ENCODE peak calls at places on chromosomes 6 and 20, in nine cellular contexts. F, R, L, S, B, D, P, Z and E are unnamed samples.

GRCh38 chr6:82416346-82416745 is 52.7 kb downstream of the TPBG start:
- DNase-seq in F (no peak), R (no peak), L (no peak), S (no peak), B (no peak), D (no peak), P (no peak), Z (no peak), E (no peak)

GRCh38 chr6:139161169-139161568 is 26.3 kb downstream of the HECA start:
- DNase-seq in F (peak; percentile 84), R (no peak), L (no peak), S (no peak), B (no peak), D (no peak), P (no peak), Z (no peak), E (peak; percentile 38)

GRCh38 chr6:30928677-30929076 is 3.3 kb downstream of the SFTA2 start:
- DNase-seq in F (no peak), R (no peak), L (no peak), S (no peak), B (no peak), D (no peak), P (no peak), Z (no peak), E (no peak)

GRCh38 chr20:1003920-1004697 is 2.0 kb upstream of the RSPO4 start:
- DNase-seq in F (no peak), R (no peak), L (no peak), S (no peak), B (no peak), D (no peak), P (no peak), Z (no peak), E (no peak)

GRCh38 chr6:21019614-21020013 is 485.4 kb downstream of the CDKAL1 start:
- DNase-seq in F (peak; percentile 57), R (no peak), L (no peak), S (no peak), B (no peak), D (no peak), P (no peak), Z (no peak), E (peak; percentile 48)

GRCh38 chr6:14784596-14785360 is 461.1 kb upstream of the JARID2 start:
- DNase-seq in F (no peak), R (no peak), L (no peak), S (peak; percentile 16), B (no peak), D (no peak), P (no peak), Z (no peak), E (no peak)

GRCh38 chr6:113654396-113654795 is 202.7 kb upstream of the MARCKS start:
- DNase-seq in F (peak; percentile 48), R (peak; percentile 84), L (peak; percentile 39), S (no peak), B (no peak), D (peak; percentile 87), P (no peak), Z (no peak), E (no peak)

GRCh38 chr20:58854638-58855471 is 2.3 kb downstream of the GNAS start:
- DNase-seq in F (no peak), R (no peak), L (no peak), S (no peak), B (no peak), D (no peak), P (no peak), Z (no peak), E (no peak)

GRCh38 chr20:50438986-50439407 is 71.2 kb upstream of the PTPN1 start:
- DNase-seq in F (peak; percentile 57), R (no peak), L (no peak), S (no peak), B (no peak), D (peak; percentile 97), P (no peak), Z (no peak), E (peak; percentile 59)

GRCh38 chr6:52877168-52877567 is 32.3 kb downstream of the GSTA3 start:
- DNase-seq in F (peak; percentile 92), R (no peak), L (no peak), S (no peak), B (no peak), D (peak; percentile 51), P (no peak), Z (no peak), E (peak; percentile 95)

GRCh38 chr20:2385496-2385895 is 4.8 kb downstream of the TGM6 start:
- DNase-seq in F (no peak), R (no peak), L (no peak), S (no peak), B (no peak), D (no peak), P (no peak), Z (no peak), E (no peak)

GRCh38 chr20:2387580-2387979 is 6.9 kb downstream of the TGM6 start:
- DNase-seq in F (no peak), R (no peak), L (no peak), S (no peak), B (no peak), D (no peak), P (no peak), Z (no peak), E (no peak)

GRCh38 chr20:2385026-2385425 is 4.3 kb downstream of the TGM6 start:
- DNase-seq in F (no peak), R (no peak), L (no peak), S (no peak), B (no peak), D (no peak), P (no peak), Z (no peak), E (no peak)

GRCh38 chr20:2387180-2387577 is 6.5 kb downstream of the TGM6 start:
- DNase-seq in F (peak; percentile 26), R (no peak), L (peak; percentile 25), S (peak; percentile 45), B (no peak), D (peak; percentile 65), P (peak; percentile 60), Z (no peak), E (peak; percentile 50)

GRCh38 chr20:2386516-2387179 is 5.9 kb downstream of the TGM6 start:
- DNase-seq in F (no peak), R (no peak), L (no peak), S (no peak), B (no peak), D (peak; percentile 94), P (no peak), Z (no peak), E (peak; percentile 25)
- TF ChIP-seq CTCF in F (no peak), R (no peak), L (no peak), S (no peak), B (no peak), D (no peak), P (no peak), Z (no peak), E (no peak)

DNA sequence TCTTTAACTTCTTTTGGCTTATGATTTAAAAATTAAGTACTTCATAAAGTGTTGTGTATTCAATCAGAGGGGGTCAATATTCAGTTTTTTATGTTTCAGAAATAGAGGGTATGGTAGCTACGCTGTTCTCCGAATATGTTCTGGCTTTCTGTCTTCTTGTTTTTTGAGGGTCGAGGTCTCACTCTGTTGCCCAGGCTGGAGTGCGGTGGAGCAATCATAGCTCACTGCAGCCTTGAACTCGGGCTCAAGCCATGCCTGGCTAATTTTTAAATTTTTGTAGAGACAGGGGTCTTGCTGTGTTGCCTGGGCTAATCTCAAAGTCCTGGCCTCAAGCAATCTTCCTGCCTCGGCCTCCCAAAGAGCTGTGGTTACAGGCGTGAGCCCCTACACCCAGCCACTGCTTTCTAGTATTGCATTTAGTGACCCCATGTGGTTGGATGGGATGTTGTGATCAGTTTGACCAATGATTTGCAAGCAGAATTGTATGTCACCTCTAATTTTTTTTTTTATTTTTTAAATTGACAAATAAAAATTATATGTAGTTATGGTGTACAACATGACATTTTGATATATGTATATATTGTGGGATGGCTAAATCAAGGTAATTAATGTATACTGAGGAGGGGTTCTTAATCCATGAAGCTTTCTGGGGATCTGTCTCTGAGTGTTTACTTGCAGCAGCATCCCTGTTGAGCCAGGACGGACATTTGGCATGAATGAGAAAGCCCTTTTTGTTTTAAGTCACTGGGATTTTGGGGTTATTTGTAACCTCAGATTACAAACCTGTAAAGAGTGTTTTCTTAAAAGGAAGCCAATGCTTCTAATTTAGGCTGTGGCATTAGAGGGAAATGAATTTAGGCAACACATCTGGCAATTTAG is 38.5 kb upstream of the DEK start:
- DNase-seq in F (peak; percentile 24), R (no peak), L (no peak), S (no peak), B (no peak), D (no peak), P (no peak), Z (no peak), E (peak; percentile 53)
- TF ChIP-seq CTCF in F (no peak), R (no peak), L (no peak), S (peak; percentile 23), B (no peak), D (no peak), P (peak; percentile 38), Z (no peak), E (peak; percentile 33)

GRCh38 chr6:159169193-159169555 is at the start of gene FNDC1:
- DNase-seq in F (no peak), R (no peak), L (peak; percentile 22), S (peak; percentile 65), B (no peak), D (peak; percentile 21), P (peak; percentile 82), Z (peak; percentile 74), E (no peak)
- TF ChIP-seq CTCF in F (no peak), R (no peak), L (no peak), S (no peak), B (no peak), D (peak; percentile 38), P (peak; percentile 60), Z (no peak), E (no peak)

GRCh38 chr6:32146287-32146686 is 5.5 kb downstream of the PRRT1 start:
- DNase-seq in F (no peak), R (no peak), L (no peak), S (no peak), B (no peak), D (no peak), P (no peak), Z (no peak), E (no peak)
- TF ChIP-seq CTCF in F (no peak), R (no peak), L (no peak), S (no peak), B (no peak), D (no peak), P (no peak), Z (no peak), E (no peak)

GRCh38 chr6:36130672-36131516 is 581 bp downstream of the MAPK13 start:
- DNase-seq in F (no peak), R (peak; percentile 74), L (peak; percentile 77), S (no peak), B (no peak), D (peak; percentile 58), P (peak; percentile 73), Z (peak; percentile 76), E (peak; percentile 19)
- TF ChIP-seq CTCF in F (no peak), R (no peak), L (peak; percentile 21), S (peak; percentile 40), B (no peak), D (no peak), P (peak; percentile 7), Z (no peak), E (no peak)